ENCODE peak calls at places on chromosomes 4 and X, in six cellular contexts. Q is transverse colon, S is stomach, L is upper lobe of left lung, C is K562, G is sigmoid colon. B is an unnamed sample. For H3K4me1 and H3K27me3, the result is how much of the 10 kb centered on the place peaks cover.

GRCh38 chrX:19392703-19393102 is 49.0 kb downstream of the PDHA1 start:
- DNase-seq in Q (no peak), S (no peak), L (no peak), C (peak), G (no peak), B (no peak)

GRCh38 chr4:161936625-161937133 is 227.1 kb downstream of the FSTL5 start:
- DNase-seq in Q (no peak), S (no peak), L (no peak), C (no peak), G (no peak), B (no peak)

GRCh38 chrX:103197721-103198306 is 17.1 kb upstream of the BEX4 start:
- DNase-seq in Q (no peak), S (no peak), L (no peak), C (no peak), G (no peak), B (no peak)

GRCh38 chr4:123246085-123246484 is 150.5 kb upstream of the SPRY1 start:
- DNase-seq in Q (no peak), S (no peak), L (no peak), C (no peak), G (no peak), B (no peak)

GRCh38 chrX:134186362-134187121 is 50.4 kb upstream of the CCDC160 start:
- DNase-seq in Q (peak), S (no peak), L (no peak), C (no peak), G (no peak), B (no peak)

GRCh38 chr4:83189631-83190136 is 75.2 kb upstream of the PLAC8 start:
- DNase-seq in Q (no peak), S (no peak), L (no peak), C (no peak), G (no peak), B (no peak)

GRCh38 chr4:156970501-156971167 is 965 bp downstream of the PDGFC start:
- DNase-seq in Q (peak), S (peak), L (peak), C (no peak), G (peak), B (peak)

GRCh38 chr4:147736458-147736857 is 4.6 kb downstream of the ARHGAP10 start:
- DNase-seq in Q (no peak), S (no peak), L (no peak), C (no peak), G (no peak), B (no peak)

GRCh38 chrX:136694491-136695087 is 46.6 kb downstream of the CD40LG start:
- DNase-seq in Q (no peak), S (no peak), L (no peak), C (peak), G (no peak), B (no peak)

GRCh38 chr4:173522160-173522873 is 7.7 kb downstream of the HAND2 start:
- DNase-seq in Q (peak), S (peak), L (peak), C (peak), G (peak), B (peak)

GRCh38 chrX:57155171-57155570 is 18.0 kb upstream of the SPIN2A start:
- DNase-seq in Q (peak), S (no peak), L (no peak), C (peak), G (no peak), B (no peak)

GRCh38 chr4:101669138-101669831 is 121.2 kb upstream of the BANK1 start:
- DNase-seq in Q (no peak), S (no peak), L (no peak), C (no peak), G (no peak), B (no peak)

GRCh38 chrX:110665636-110666035 is 130.0 kb downstream of the CHRDL1 start:
- DNase-seq in Q (peak), S (peak), L (no peak), C (peak), G (no peak), B (no peak)

GRCh38 chr4:155047755-155048154 is 160.7 kb upstream of the NPY2R start:
- DNase-seq in Q (no peak), S (no peak), L (no peak), C (no peak), G (no peak), B (no peak)

GRCh38 chr4:47251363-47252135 is 212.0 kb downstream of the COMMD8 start:
- DNase-seq in Q (no peak), S (no peak), L (peak), C (no peak), G (peak), B (no peak)

GRCh38 chr4:146370841-146371240 is 150.9 kb downstream of the SLC10A7 start:
- DNase-seq in Q (no peak), S (no peak), L (no peak), C (no peak), G (no peak), B (no peak)

GRCh38 chr4:89204624-89205023 is 93.3 kb downstream of the TIGD2 start:
- DNase-seq in Q (no peak), S (no peak), L (no peak), C (no peak), G (no peak), B (no peak)

GRCh38 chr4:107931775-107932321 is 499 bp downstream of the CYP2U1 start:
- DNase-seq in Q (no peak), S (no peak), L (peak), C (no peak), G (peak), B (no peak)

GRCh38 chr4:56613101-56613862 is 67.8 kb downstream of the HOPX start:
- DNase-seq in Q (no peak), S (no peak), L (no peak), C (no peak), G (no peak), B (no peak)

GRCh38 chr4:3344104-3344503 is 51.3 kb downstream of the RGS12 start:
- DNase-seq in Q (no peak), S (no peak), L (no peak), C (no peak), G (no peak), B (no peak)

GRCh38 chrX:7115557-7115956 is 32.0 kb upstream of the STS start:
- DNase-seq in Q (no peak), S (no peak), L (no peak), C (no peak), G (no peak), B (peak)

GRCh38 chrX:72358313-72358712 is 52.6 kb upstream of the CITED1 start:
- DNase-seq in Q (no peak), S (no peak), L (no peak), C (no peak), G (no peak), B (no peak)

GRCh38 chr4:103099691-103100392 is at the start of gene BDH2:
- DNase-seq in Q (peak), S (peak), L (no peak), C (peak), G (peak), B (peak)

GRCh38 chr4:55588160-55588559 is 3.9 kb downstream of the PDCL2 start:
- DNase-seq in Q (no peak), S (no peak), L (no peak), C (no peak), G (no peak), B (no peak)

GRCh38 chr4:145909773-145910172 is 28.9 kb downstream of the ZNF827 start:
- DNase-seq in Q (peak), S (peak), L (no peak), C (no peak), G (no peak), B (no peak)

GRCh38 chr4:105306820-105307219 is 160.1 kb downstream of the TET2 start:
- DNase-seq in Q (no peak), S (no peak), L (no peak), C (no peak), G (no peak), B (no peak)

GRCh38 chr4:83851261-83852084 is 315.6 kb downstream of the GPAT3 start:
- DNase-seq in Q (no peak), S (no peak), L (no peak), C (no peak), G (no peak), B (no peak)

GRCh38 chrX:9928083-9928482 is 39.1 kb upstream of the CLDN34 start:
- DNase-seq in Q (no peak), S (no peak), L (no peak), C (no peak), G (no peak), B (no peak)

GRCh38 chr4:15239866-15240265 is 188.0 kb upstream of the C1QTNF7 start:
- DNase-seq in Q (no peak), S (no peak), L (no peak), C (no peak), G (no peak), B (no peak)

GRCh38 chrX:134909258-134909657 is 81.5 kb upstream of the SMIM10 start:
- DNase-seq in Q (no peak), S (no peak), L (no peak), C (peak), G (no peak), B (no peak)

GRCh38 chr4:185265942-185266341 is 56.5 kb downstream of the SNX25 start:
- DNase-seq in Q (no peak), S (no peak), L (no peak), C (no peak), G (no peak), B (no peak)

GRCh38 chr4:79390890-79391289 is 17.1 kb downstream of the GK2 start:
- DNase-seq in Q (no peak), S (no peak), L (no peak), C (no peak), G (no peak), B (no peak)

GRCh38 chr4:102620697-102621497 is 119.7 kb downstream of the NFKB1 start:
- DNase-seq in Q (peak), S (peak), L (no peak), C (peak), G (no peak), B (no peak)

GRCh38 chr4:144663852-144664488 is 18.0 kb downstream of the HHIP start:
- DNase-seq in Q (no peak), S (no peak), L (no peak), C (no peak), G (no peak), B (no peak)

GRCh38 chr4:152323221-152323620 is 212.7 kb downstream of the FBXW7 start:
- DNase-seq in Q (no peak), S (no peak), L (no peak), C (no peak), G (no peak), B (no peak)

DNA sequence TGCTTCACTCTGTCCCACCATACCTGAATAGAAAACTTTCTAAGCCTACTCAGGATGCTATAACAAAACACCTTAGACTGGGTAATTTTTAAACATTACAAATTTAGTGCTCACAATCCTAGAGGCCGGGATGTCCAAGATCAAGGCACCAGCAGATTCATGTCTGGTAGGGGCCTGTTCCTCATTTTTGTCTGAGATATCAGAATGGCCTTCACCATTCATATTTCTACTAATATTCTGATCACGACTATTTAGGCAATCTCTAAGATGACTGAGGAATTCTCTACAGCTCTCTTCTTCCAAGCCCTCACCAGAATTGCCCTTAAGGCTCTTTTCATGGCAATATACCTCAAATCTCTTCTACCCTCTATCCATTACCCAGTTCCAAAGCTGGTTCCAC is 77.4 kb upstream of the NRK start:
- DNase-seq in Q (no peak), S (no peak), L (no peak), C (no peak), G (no peak), B (no peak)
- TF ChIP-seq EP300 in Q (no peak), S (no peak), L (no peak), C (no peak), G (no peak), B (no peak)

DNA sequence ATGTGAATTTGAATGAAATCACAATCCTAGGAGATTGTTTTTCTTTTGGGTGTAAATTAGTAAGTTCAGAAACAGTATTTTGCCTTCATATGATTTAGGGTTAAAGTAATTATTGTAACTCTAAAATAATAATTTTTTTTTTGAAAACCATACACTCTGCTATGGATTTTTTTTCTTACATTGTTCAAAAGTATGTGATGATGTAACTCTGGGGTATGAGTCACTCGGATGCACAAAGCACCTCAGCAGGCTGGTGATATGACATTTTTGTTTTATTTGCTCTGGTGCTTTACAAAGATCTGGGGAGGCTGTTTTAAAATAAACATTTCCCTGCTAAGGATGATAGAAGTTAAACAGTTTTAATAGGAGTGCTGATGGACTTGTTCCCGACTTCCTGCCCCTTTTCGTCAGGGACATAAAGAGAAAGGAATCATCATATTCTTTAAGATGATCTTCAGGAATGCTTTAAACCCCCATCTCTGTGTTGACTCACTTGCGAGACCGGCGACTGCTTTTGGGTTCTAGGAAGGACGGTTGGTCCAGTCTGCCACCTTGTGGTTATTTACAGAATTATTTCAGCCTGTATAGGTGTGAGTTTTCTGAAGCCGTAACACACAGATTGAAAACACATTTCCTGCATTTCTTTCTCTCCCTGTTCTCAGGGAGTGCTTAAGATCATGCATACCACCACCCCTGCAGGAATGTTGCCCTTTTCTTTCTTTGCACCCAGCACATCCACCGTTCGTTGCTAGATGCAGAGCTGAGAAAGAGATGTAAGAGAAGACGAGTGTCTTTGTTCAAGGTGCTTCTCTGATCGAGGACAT is 72.5 kb downstream of the RAPGEF2 start:
- DNase-seq in Q (peak), S (peak), L (no peak), C (peak), G (peak), B (peak)
- H3K4me1 ChIP-seq in Q (under half), S (half or more), L (half or more), C (under half), G (half or more), B (under half)

GRCh38 chrX:32618154-32618553 is 593.2 kb downstream of the DMD start:
- DNase-seq in Q (no peak), S (no peak), L (no peak), C (no peak), G (no peak), B (no peak)

DNA sequence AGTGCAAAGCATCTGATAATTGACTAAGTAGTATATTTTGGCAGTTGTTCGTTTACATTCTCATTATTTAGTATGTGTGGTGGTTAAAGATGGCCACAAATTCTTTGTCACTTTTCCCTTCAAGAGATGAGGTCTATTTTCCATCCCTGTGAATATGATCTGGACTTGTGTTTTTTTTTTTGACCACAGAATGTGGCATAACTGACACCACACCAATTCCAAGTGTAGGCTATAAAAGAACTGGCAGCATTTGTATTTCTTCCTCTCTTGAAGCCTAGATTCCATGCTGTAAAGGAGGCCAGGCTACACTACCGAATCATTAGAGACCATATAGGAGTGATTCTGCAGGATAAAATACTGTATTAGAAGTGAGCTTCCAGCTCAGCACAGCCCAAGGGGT is 596.6 kb downstream of the DMD start:
- DNase-seq in Q (no peak), S (no peak), L (no peak), C (no peak), G (no peak), B (no peak)
- H3K27me3 ChIP-seq in Q (under half), S (under half), L (under half), C (under half), G (under half), B (under half)

DNA sequence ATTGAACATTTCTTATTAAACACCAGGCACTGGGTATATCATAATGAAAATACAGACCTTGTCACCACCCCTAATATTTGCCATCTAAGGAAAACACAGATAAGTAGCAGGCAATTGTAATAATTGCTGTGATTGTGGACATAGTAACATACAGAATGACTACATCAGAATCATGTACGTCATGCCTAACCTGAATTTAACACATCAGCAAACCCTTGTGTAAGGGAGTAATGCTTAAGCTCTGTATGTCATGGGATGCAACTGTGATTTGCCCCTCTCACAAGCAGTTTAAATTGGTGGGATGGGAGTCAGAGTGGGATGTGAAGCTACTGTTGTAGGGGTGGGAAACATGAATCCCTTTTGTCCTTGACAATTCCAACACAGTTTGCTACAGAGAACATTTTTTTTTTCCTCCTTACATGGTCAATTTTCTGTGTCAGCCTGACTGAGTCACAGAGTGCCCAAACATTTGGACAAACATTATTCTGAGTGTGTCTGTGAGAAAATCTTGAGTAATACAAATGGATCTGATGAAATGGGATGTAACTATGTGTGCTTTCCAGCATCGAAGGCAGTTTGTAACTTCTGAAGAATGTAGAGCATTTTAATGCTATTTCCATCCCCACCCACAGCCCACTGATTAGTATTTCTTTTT is 392.8 kb downstream of the GPM6A start:
- DNase-seq in Q (no peak), S (no peak), L (no peak), C (no peak), G (no peak), B (no peak)
- TF ChIP-seq EP300 in Q (no peak), S (no peak), L (no peak), C (no peak), G (no peak), B (no peak)